ENCODE peak calls at places on chromosomes 2 and 18, in eight cellular contexts. S, X, U, G, R, Z, L and T are unnamed samples.

GRCh38 chr2:132547089-132547687 is 122.8 kb downstream of the LYPD1 start:
- DNase-seq in S (peak), X (no peak), U (peak), G (peak), R (peak), Z (peak), L (peak), T (no peak)

GRCh38 chr2:173264603-173265366 is 89.9 kb upstream of the CDCA7 start:
- DNase-seq in S (no peak), X (no peak), U (no peak), G (no peak), R (no peak), Z (no peak), L (no peak), T (peak)

GRCh38 chr2:218964041-218964771 is 4.7 kb downstream of the CDK5R2 start:
- DNase-seq in S (peak), X (no peak), U (no peak), G (peak), R (peak), Z (peak), L (no peak), T (peak)

GRCh38 chr18:48540329-48541025 is 1.6 kb downstream of the CTIF start:
- DNase-seq in S (peak), X (peak), U (no peak), G (peak), R (peak), Z (peak), L (no peak), T (peak)

GRCh38 chr2:119760237-119760807 is 600 bp downstream of the PTPN4 start:
- DNase-seq in S (no peak), X (no peak), U (no peak), G (no peak), R (no peak), Z (no peak), L (no peak), T (no peak)

GRCh38 chr2:227759411-227760113 is 13.9 kb downstream of the SCYGR8 start:
- DNase-seq in S (no peak), X (no peak), U (no peak), G (no peak), R (peak), Z (no peak), L (no peak), T (no peak)

GRCh38 chr2:43239981-43240761 is 13.8 kb upstream of the ZFP36L2 start:
- DNase-seq in S (no peak), X (no peak), U (no peak), G (no peak), R (no peak), Z (no peak), L (no peak), T (peak)

GRCh38 chr2:8544786-8545631 is 136.8 kb upstream of the ID2 start:
- DNase-seq in S (peak), X (peak), U (peak), G (peak), R (no peak), Z (peak), L (peak), T (peak)

GRCh38 chr2:173872714-173873113 is 92.5 kb downstream of the SP3 start:
- DNase-seq in S (no peak), X (no peak), U (no peak), G (no peak), R (peak), Z (no peak), L (no peak), T (no peak)

GRCh38 chr18:3211236-3211992 is 8.4 kb downstream of the MYOM1 start:
- DNase-seq in S (peak), X (no peak), U (no peak), G (peak), R (no peak), Z (peak), L (no peak), T (no peak)

GRCh38 chr2:222854773-222855700 is 5.8 kb upstream of the ACSL3 start:
- DNase-seq in S (peak), X (no peak), U (no peak), G (no peak), R (no peak), Z (no peak), L (no peak), T (no peak)

GRCh38 chr18:63040788-63041410 is 278.7 kb downstream of the BCL2 start:
- DNase-seq in S (no peak), X (no peak), U (no peak), G (no peak), R (no peak), Z (no peak), L (no peak), T (no peak)

GRCh38 chr2:234463626-234464290 is 33.1 kb downstream of the ARL4C start:
- DNase-seq in S (no peak), X (no peak), U (no peak), G (no peak), R (no peak), Z (no peak), L (no peak), T (no peak)

GRCh38 chr2:30481323-30481800 is 34.3 kb downstream of the LCLAT1 start:
- DNase-seq in S (peak), X (no peak), U (no peak), G (no peak), R (no peak), Z (no peak), L (no peak), T (no peak)

GRCh38 chr2:54461251-54461650 is 5.1 kb downstream of the SPTBN1 start:
- DNase-seq in S (peak), X (no peak), U (no peak), G (no peak), R (peak), Z (peak), L (no peak), T (no peak)
- TF ChIP-seq CTCF in S (no peak), X (no peak), U (no peak), G (no peak), R (no peak), Z (no peak), L (no peak), T (no peak)

DNA sequence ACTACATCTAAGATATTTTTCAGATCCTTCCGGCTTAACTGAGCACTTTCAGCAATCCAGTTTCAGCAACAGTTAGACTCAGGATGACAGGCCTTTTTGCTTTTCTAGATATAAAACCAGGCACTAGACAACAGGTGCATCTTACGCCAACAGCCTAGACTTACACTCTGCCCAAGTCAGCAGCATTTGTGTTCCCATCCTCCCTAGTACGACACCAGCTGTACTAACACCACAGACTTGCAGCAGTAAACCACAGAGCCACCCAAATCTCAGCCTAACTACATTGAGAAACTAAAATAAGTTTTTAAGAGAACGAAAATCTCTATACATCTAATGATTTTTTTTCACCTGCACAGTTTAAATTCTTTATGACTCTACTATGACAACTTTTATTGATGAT is 89.9 kb upstream of the DNMT3A start:
- DNase-seq in S (no peak), X (no peak), U (no peak), G (no peak), R (no peak), Z (no peak), L (no peak), T (no peak)
- TF ChIP-seq CTCF in S (no peak), X (no peak), U (no peak), G (no peak), R (no peak), Z (no peak), L (no peak), T (no peak)

GRCh38 chr18:75173125-75173432 is 35.9 kb downstream of the PTGR3 start:
- DNase-seq in S (peak), X (no peak), U (no peak), G (peak), R (no peak), Z (peak), L (no peak), T (no peak)
- TF ChIP-seq CTCF in S (no peak), X (no peak), U (no peak), G (peak), R (no peak), Z (peak), L (no peak), T (peak)

GRCh38 chr18:75209129-75209951 is at the start of gene PTGR3:
- DNase-seq in S (peak), X (peak), U (no peak), G (peak), R (peak), Z (peak), L (no peak), T (peak)

GRCh38 chr18:75209952-75210261 is 690 bp upstream of the TSHZ1 start:
- DNase-seq in S (no peak), X (no peak), U (no peak), G (no peak), R (peak), Z (no peak), L (no peak), T (no peak)

GRCh38 chr18:75208055-75208835 is 694 bp downstream of the PTGR3 start:
- DNase-seq in S (peak), X (peak), U (no peak), G (no peak), R (peak), Z (peak), L (no peak), T (no peak)

GRCh38 chr18:75207298-75208054 is 1.5 kb downstream of the PTGR3 start:
- DNase-seq in S (no peak), X (no peak), U (no peak), G (peak), R (peak), Z (peak), L (no peak), T (no peak)

DNA sequence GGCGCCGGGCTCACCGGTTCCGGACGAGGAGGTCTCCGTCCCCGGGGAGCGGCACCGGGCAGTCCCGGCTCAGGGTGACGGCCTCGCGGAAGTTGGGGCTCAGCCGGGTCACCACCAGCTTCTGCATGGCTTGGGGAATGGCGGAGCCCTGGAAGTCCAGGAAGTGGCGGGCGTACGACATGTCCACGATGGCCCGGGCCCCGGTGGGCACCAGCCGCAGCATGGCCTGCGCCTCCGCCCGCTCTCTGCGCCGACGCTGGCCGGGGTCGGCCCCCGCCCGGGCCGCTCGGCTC is 157 bp downstream of the PTGR3 start:
- DNase-seq in S (no peak), X (peak), U (no peak), G (no peak), R (no peak), Z (no peak), L (no peak), T (no peak)
- TF ChIP-seq CTCF in S (no peak), X (no peak), U (no peak), G (no peak), R (no peak), Z (no peak), L (no peak), T (no peak)

DNA sequence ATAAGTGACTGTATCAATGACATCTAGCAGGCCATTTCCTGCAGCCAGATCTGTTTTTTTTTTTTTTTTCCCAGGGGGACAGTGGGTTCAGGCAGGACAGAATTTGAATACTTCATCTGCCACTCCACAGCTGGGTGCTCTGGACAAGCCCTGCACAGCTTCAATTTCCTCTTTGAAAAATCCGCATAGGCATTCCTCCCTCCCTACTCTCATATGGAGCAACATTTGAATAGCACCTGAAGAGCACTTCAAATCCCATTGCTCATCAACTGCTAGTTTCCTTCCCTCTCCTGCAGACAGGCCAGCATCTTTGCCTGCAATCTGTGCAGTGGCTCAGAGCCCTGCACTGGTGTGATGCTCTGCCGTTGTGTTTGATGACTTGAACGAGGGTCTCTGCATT is 326.3 kb downstream of the TSN start:
- DNase-seq in S (no peak), X (no peak), U (no peak), G (no peak), R (no peak), Z (no peak), L (no peak), T (no peak)
- TF ChIP-seq CTCF in S (no peak), X (no peak), U (no peak), G (no peak), R (no peak), Z (no peak), L (no peak), T (no peak)

GRCh38 chr18:50659091-50660003 is 99.5 kb downstream of the MAPK4 start:
- DNase-seq in S (peak), X (no peak), U (no peak), G (no peak), R (peak), Z (peak), L (no peak), T (no peak)
- TF ChIP-seq CTCF in S (peak), X (no peak), U (no peak), G (no peak), R (peak), Z (no peak), L (no peak), T (no peak)

GRCh38 chr18:58452392-58453166 is 176.3 kb downstream of the ALPK2 start:
- DNase-seq in S (no peak), X (no peak), U (no peak), G (no peak), R (no peak), Z (no peak), L (no peak), T (no peak)
- TF ChIP-seq CTCF in S (no peak), X (no peak), U (no peak), G (no peak), R (no peak), Z (no peak), L (no peak), T (no peak)

DNA sequence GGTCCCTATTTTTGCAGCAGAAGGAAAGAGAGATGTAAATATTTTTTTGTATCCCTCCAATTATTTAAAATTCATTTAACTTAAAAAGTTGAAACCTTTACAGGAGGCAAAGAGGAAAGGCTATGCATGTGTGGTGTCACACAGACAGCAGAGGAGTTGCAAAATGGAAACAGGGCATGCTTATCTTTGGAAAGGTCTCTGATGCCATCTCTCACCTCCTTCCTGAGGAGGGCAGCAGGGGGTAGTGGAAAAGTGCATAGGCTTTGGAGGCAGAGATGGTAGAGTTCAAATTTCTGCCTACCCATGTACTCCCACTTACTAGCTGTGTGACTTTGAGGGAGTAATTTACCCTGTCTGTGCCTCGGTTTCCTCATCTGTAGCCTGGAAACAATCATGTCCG is 99.6 kb upstream of the MCFD2 start:
- DNase-seq in S (no peak), X (no peak), U (no peak), G (no peak), R (no peak), Z (no peak), L (no peak), T (no peak)
- TF ChIP-seq CTCF in S (no peak), X (no peak), U (peak), G (no peak), R (peak), Z (no peak), L (peak), T (no peak)